ENCODE peak calls at places on chromosomes 11 and 22, in ten cellular contexts. E is lower lobe of right lung, M is fibroblast of lung, F is hepatocyte, Z is AG04450, D is left ventricle myocardium inferior, S is A549, O is Panc1, X is H9, R is Peyer's patch. J is an unnamed sample.
A peak's percentile ranks its signal among the peaks of the same experiment; 100 is the strongest.

GRCh38 chr11:22787565-22788162 is 41.9 kb downstream of the SVIP start:
- DNase-seq in E (no peak), M (peak; percentile 53), F (peak; percentile 69), Z (peak; percentile 29), D (no peak), S (peak; percentile 8), O (no peak), X (no peak), R (peak; percentile 15), J (no peak)

GRCh38 chr11:109027851-109028250 is 363.0 kb downstream of the DDX10 start:
- DNase-seq in E (no peak), M (no peak), F (no peak), Z (no peak), D (no peak), S (no peak), O (no peak), X (no peak), R (no peak), J (no peak)

GRCh38 chr11:33779849-33780528 is 5.7 kb upstream of the FBXO3 start:
- DNase-seq in E (no peak), M (peak; percentile 73), F (peak; percentile 46), Z (peak; percentile 55), D (no peak), S (no peak), O (no peak), X (no peak), R (no peak), J (no peak)

GRCh38 chr11:69705246-69705856 is 1.5 kb upstream of the FGF19 start:
- DNase-seq in E (no peak), M (no peak), F (no peak), Z (no peak), D (no peak), S (no peak), O (no peak), X (no peak), R (no peak), J (no peak)

GRCh38 chr11:65297026-65297667 is 17.5 kb upstream of the CDC42EP2 start:
- DNase-seq in E (no peak), M (peak; percentile 62), F (no peak), Z (no peak), D (peak; percentile 60), S (no peak), O (no peak), X (no peak), R (no peak), J (no peak)

GRCh38 chr11:94028436-94028835 is 7.3 kb downstream of the HEPHL1 start:
- DNase-seq in E (no peak), M (peak; percentile 25), F (peak; percentile 43), Z (peak; percentile 70), D (no peak), S (no peak), O (no peak), X (no peak), R (no peak), J (no peak)

GRCh38 chr11:72042059-72042425 is 38.3 kb downstream of the NUMA1 start:
- DNase-seq in E (no peak), M (no peak), F (no peak), Z (no peak), D (no peak), S (no peak), O (no peak), X (no peak), R (no peak), J (no peak)

GRCh38 chr22:44555597-44555996 is 57.6 kb upstream of the RTL6 start:
- DNase-seq in E (no peak), M (no peak), F (no peak), Z (no peak), D (no peak), S (no peak), O (no peak), X (no peak), R (no peak), J (no peak)

GRCh38 chr11:2107941-2108630 is 31.1 kb downstream of the IGF2 start:
- DNase-seq in E (peak; percentile 25), M (no peak), F (no peak), Z (no peak), D (no peak), S (no peak), O (no peak), X (no peak), R (no peak), J (no peak)

GRCh38 chr11:2108675-2109481 is 30.3 kb downstream of the IGF2 start:
- DNase-seq in E (peak; percentile 28), M (no peak), F (no peak), Z (no peak), D (no peak), S (no peak), O (no peak), X (no peak), R (no peak), J (no peak)

GRCh38 chr11:2107521-2107920 is 31.7 kb downstream of the IGF2 start:
- DNase-seq in E (no peak), M (no peak), F (no peak), Z (no peak), D (no peak), S (no peak), O (no peak), X (no peak), R (no peak), J (no peak)

GRCh38 chr11:2110521-2110920 is 28.7 kb downstream of the IGF2 start:
- DNase-seq in E (no peak), M (no peak), F (no peak), Z (no peak), D (no peak), S (no peak), O (no peak), X (no peak), R (no peak), J (no peak)

DNA sequence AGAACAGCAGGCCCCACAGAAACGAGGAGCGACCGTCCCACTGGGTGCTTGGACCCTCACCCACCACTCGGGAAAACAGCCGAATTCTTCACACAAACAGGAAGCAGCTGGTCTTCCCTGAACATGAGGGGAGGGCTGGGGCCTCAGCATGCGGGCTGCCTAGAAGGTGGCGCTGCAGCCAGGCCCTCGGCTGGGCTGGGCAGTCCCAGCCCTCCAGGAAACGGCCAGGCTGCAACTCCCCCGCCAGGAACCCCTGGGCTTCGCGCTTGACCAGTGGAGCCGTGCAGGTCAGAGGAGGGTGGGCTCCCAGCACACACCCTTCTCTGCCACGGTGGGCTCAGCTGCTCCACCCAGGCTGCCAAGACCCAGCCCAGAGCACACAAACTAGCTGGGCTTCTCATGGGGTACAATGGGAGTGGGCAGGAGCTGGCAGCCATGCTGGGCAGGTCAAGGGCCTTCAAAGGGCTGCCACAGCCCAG is 29.6 kb downstream of the IGF2 start:
- DNase-seq in E (peak; percentile 45), M (peak; percentile 19), F (no peak), Z (no peak), D (no peak), S (no peak), O (no peak), X (peak; percentile 57), R (no peak), J (no peak)
- TF ChIP-seq CTCF in E (no peak), M (no peak), F (no peak), Z (peak; percentile 8), D (no peak), S (no peak), O (no peak), X (no peak), R (no peak), J (no peak)

GRCh38 chr22:47289316-47289985 is 527.0 kb downstream of the TBC1D22A start:
- DNase-seq in E (no peak), M (no peak), F (no peak), Z (no peak), D (no peak), S (no peak), O (no peak), X (no peak), R (no peak), J (no peak)
- H3K9me3 ChIP-seq in E (no peaks in the 10 kb centered on the region), M (no peaks in the 10 kb centered on the region), F (no peaks in the 10 kb centered on the region), Z (peaks cover 4% of the 10 kb centered on the region), D (no peaks in the 10 kb centered on the region), S (no peaks in the 10 kb centered on the region), O (no peaks in the 10 kb centered on the region), X (peaks cover 88% of the 10 kb centered on the region), R (no peaks in the 10 kb centered on the region), J (no peaks in the 10 kb centered on the region)

GRCh38 chr22:26362471-26362870 is 66.6 kb upstream of the ASPHD2 start:
- DNase-seq in E (no peak), M (no peak), F (no peak), Z (no peak), D (no peak), S (no peak), O (no peak), X (no peak), R (no peak), J (no peak)

GRCh38 chr22:26367402-26368245 is 61.4 kb upstream of the ASPHD2 start:
- DNase-seq in E (no peak), M (peak; percentile 37), F (peak; percentile 73), Z (no peak), D (no peak), S (peak; percentile 10), O (no peak), X (peak; percentile 60), R (peak; percentile 52), J (no peak)

GRCh38 chr22:26359156-26359555 is 69.9 kb upstream of the ASPHD2 start:
- DNase-seq in E (no peak), M (no peak), F (no peak), Z (no peak), D (no peak), S (no peak), O (no peak), X (no peak), R (no peak), J (no peak)

GRCh38 chr22:26360169-26360885 is 68.7 kb upstream of the ASPHD2 start:
- DNase-seq in E (peak; percentile 50), M (peak; percentile 75), F (peak; percentile 78), Z (peak; percentile 44), D (peak; percentile 34), S (peak; percentile 46), O (no peak), X (peak; percentile 86), R (peak; percentile 69), J (peak; percentile 46)

DNA sequence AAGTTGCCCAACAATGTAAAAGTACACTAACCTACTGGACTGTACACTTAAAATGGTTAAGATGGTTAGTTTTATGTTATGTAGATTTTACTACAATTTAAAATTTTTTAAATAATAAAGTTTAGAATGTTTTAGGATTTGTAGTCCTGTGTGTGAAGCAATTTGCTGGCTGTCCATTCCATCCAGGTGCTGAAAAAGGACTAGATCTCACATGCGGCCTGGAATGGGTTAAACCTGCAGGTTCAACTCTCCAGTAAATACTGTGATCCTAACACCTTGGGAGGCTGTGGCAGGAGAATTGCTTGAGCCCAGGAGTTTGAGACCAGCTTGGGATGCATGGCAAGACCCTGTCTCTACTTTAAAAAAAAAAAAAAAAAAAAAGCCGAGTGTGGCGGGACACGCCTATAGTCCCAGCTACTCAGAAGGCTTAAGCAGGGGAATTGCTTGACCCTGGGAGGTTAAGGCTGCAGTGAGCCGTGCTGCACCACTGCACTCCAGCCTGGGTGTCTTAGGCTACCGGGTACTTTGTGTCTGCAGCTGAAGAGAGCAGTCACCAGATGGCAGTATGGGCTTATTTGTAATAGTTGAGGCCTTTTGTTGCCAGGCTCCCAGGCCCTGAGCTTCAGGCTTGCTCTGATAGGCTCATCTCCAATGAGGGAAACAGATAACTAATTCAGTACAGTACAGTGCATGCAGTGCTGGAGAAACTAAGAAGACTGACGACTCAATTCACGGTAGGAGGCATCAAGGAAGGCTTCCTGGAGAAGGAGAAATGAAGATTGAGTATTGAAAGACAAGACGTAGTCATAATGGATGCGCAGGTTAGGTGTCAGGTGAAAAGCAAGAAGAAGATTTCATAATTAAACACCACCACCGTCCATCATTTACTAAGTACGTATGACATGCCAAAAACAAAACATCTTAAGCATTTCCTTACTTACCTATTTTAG is 64.7 kb upstream of the ASPHD2 start:
- DNase-seq in E (peak; percentile 51), M (peak; percentile 78), F (peak; percentile 89), Z (peak; percentile 59), D (peak; percentile 26), S (peak; percentile 36), O (peak; percentile 54), X (peak; percentile 91), R (peak; percentile 59), J (peak; percentile 37)
- TF ChIP-seq CTCF in E (peak; percentile 60), M (peak; percentile 75), F (peak; percentile 74), Z (peak; percentile 81), D (peak; percentile 71), S (peak; percentile 56), O (peak; percentile 74), X (peak; percentile 85), R (no peak), J (peak; percentile 52)

GRCh38 chr22:48373626-48374173 is 1454.0 kb downstream of the BRD1 start:
- DNase-seq in E (no peak), M (no peak), F (no peak), Z (no peak), D (no peak), S (no peak), O (no peak), X (no peak), R (no peak), J (no peak)

GRCh38 chr22:48372395-48372794 is 1455.3 kb downstream of the BRD1 start:
- DNase-seq in E (no peak), M (no peak), F (no peak), Z (no peak), D (no peak), S (no peak), O (no peak), X (no peak), R (no peak), J (no peak)

GRCh38 chr22:48370508-48371325 is 1457.0 kb downstream of the BRD1 start:
- DNase-seq in E (no peak), M (no peak), F (no peak), Z (no peak), D (no peak), S (peak; percentile 25), O (no peak), X (no peak), R (no peak), J (no peak)

GRCh38 chr22:48369789-48370507 is 1457.7 kb downstream of the BRD1 start:
- DNase-seq in E (no peak), M (no peak), F (peak; percentile 81), Z (no peak), D (no peak), S (peak; percentile 84), O (no peak), X (peak; percentile 84), R (no peak), J (no peak)

GRCh38 chr22:48371391-48371790 is 1456.3 kb downstream of the BRD1 start:
- DNase-seq in E (no peak), M (no peak), F (no peak), Z (no peak), D (no peak), S (no peak), O (no peak), X (no peak), R (no peak), J (no peak)
- H3K9me3 ChIP-seq in E (no peaks in the 10 kb centered on the region), M (no peaks in the 10 kb centered on the region), F (no peaks in the 10 kb centered on the region), Z (peaks cover 71% of the 10 kb centered on the region), D (no peaks in the 10 kb centered on the region), S (no peaks in the 10 kb centered on the region), O (no peaks in the 10 kb centered on the region), X (no peaks in the 10 kb centered on the region), R (no peaks in the 10 kb centered on the region), J (no peaks in the 10 kb centered on the region)

J was measured in gastrocnemius medialis.